ENCODE peak calls at places on chromosomes 4 and X, in eight cellular contexts. B, F, W, R, Z, X, N and O are unnamed samples.

GRCh38 chr4:6354119-6354518 is 84.5 kb downstream of the WFS1 start:
- DNase-seq in B (no peak), F (no peak), W (no peak), R (no peak), Z (no peak), X (no peak), N (no peak), O (no peak)

GRCh38 chr4:62135565-62136156 is 935.5 kb downstream of the ADGRL3 start:
- DNase-seq in B (no peak), F (no peak), W (no peak), R (no peak), Z (no peak), X (no peak), N (no peak), O (no peak)

GRCh38 chr4:173237152-173237551 is 68.5 kb downstream of the GALNT7 start:
- DNase-seq in B (no peak), F (no peak), W (no peak), R (no peak), Z (no peak), X (no peak), N (no peak), O (no peak)

GRCh38 chr4:21769404-21770147 is 179.0 kb downstream of the KCNIP4 start:
- DNase-seq in B (no peak), F (no peak), W (peak; percentile 49), R (peak; percentile 88), Z (no peak), X (peak; percentile 26), N (no peak), O (no peak)

GRCh38 chrX:40164751-40165150 is 67.0 kb upstream of the BCOR start:
- DNase-seq in B (no peak), F (no peak), W (no peak), R (no peak), Z (no peak), X (no peak), N (no peak), O (no peak)

GRCh38 chr4:76235915-76236314 is 15.6 kb upstream of the FAM47E start:
- DNase-seq in B (no peak), F (no peak), W (no peak), R (no peak), Z (no peak), X (no peak), N (no peak), O (no peak)

GRCh38 chr4:13917010-13917409 is 289.5 kb upstream of the BOD1L1 start:
- DNase-seq in B (no peak), F (no peak), W (peak; percentile 97), R (peak; percentile 78), Z (no peak), X (peak; percentile 94), N (no peak), O (no peak)

GRCh38 chr4:177441061-177441802 is 1.0 kb downstream of the AGA start:
- DNase-seq in B (no peak), F (no peak), W (peak; percentile 6), R (peak; percentile 28), Z (no peak), X (peak; percentile 43), N (peak; percentile 32), O (no peak)

GRCh38 chr4:55004831-55005230 is 120.6 kb downstream of the KDR start:
- DNase-seq in B (no peak), F (no peak), W (peak; percentile 4), R (peak; percentile 53), Z (no peak), X (peak; percentile 2), N (no peak), O (no peak)

GRCh38 chr4:93157984-93158383 is 670.6 kb upstream of the ATOH1 start:
- DNase-seq in B (no peak), F (no peak), W (no peak), R (no peak), Z (no peak), X (no peak), N (no peak), O (no peak)

GRCh38 chrX:131703646-131704045 is 159.8 kb downstream of the OR13H1 start:
- DNase-seq in B (peak; percentile 28), F (no peak), W (no peak), R (no peak), Z (no peak), X (no peak), N (no peak), O (no peak)

GRCh38 chrX:123876844-123877243 is 17.0 kb downstream of the XIAP start:
- DNase-seq in B (no peak), F (no peak), W (no peak), R (no peak), Z (no peak), X (no peak), N (no peak), O (no peak)

GRCh38 chr4:25863906-25864418 is 1.2 kb upstream of the SEL1L3 start:
- DNase-seq in B (no peak), F (no peak), W (no peak), R (no peak), Z (no peak), X (no peak), N (no peak), O (no peak)

GRCh38 chr4:165493359-165493758 is 114.6 kb downstream of the CPE start:
- DNase-seq in B (peak; percentile 43), F (no peak), W (peak; percentile 53), R (peak; percentile 82), Z (peak; percentile 67), X (peak; percentile 53), N (peak; percentile 55), O (peak; percentile 90)

GRCh38 chr4:90597927-90598326 is 470.7 kb downstream of the CCSER1 start:
- DNase-seq in B (no peak), F (no peak), W (no peak), R (no peak), Z (no peak), X (no peak), N (no peak), O (no peak)

GRCh38 chr4:1053080-1053661 is 41.7 kb downstream of the FGFRL1 start:
- DNase-seq in B (no peak), F (peak; percentile 76), W (peak; percentile 60), R (peak; percentile 48), Z (no peak), X (peak; percentile 92), N (no peak), O (no peak)

GRCh38 chr4:88725986-88726385 is 28.4 kb upstream of the NAP1L5 start:
- DNase-seq in B (no peak), F (no peak), W (peak; percentile 28), R (no peak), Z (no peak), X (no peak), N (no peak), O (no peak)

GRCh38 chrX:155218777-155219176 is 2.5 kb downstream of the VBP1 start:
- DNase-seq in B (no peak), F (no peak), W (no peak), R (no peak), Z (no peak), X (no peak), N (no peak), O (no peak)

GRCh38 chrX:7318246-7318645 is 170.3 kb upstream of the PUDP start:
- DNase-seq in B (no peak), F (no peak), W (peak; percentile 7), R (no peak), Z (no peak), X (peak; percentile 37), N (no peak), O (no peak)

GRCh38 chr4:97656034-97656720 is 487.1 kb downstream of the STPG2 start:
- DNase-seq in B (no peak), F (no peak), W (peak; percentile 84), R (peak; percentile 81), Z (no peak), X (peak; percentile 1), N (no peak), O (no peak)

GRCh38 chr4:110618091-110619000 is 4.5 kb downstream of the PITX2 start:
- DNase-seq in B (no peak), F (no peak), W (no peak), R (no peak), Z (no peak), X (no peak), N (no peak), O (no peak)

GRCh38 chr4:119149110-119149509 is 13.5 kb downstream of the MYOZ2 start:
- DNase-seq in B (no peak), F (no peak), W (peak; percentile 10), R (no peak), Z (no peak), X (no peak), N (no peak), O (no peak)

GRCh38 chr4:82748176-82748575 is 50.4 kb downstream of the SCD5 start:
- DNase-seq in B (no peak), F (no peak), W (no peak), R (no peak), Z (no peak), X (no peak), N (no peak), O (no peak)
- TF ChIP-seq CTCF in B (no peak), F (no peak), W (no peak), R (no peak), Z (no peak), X (no peak), N (no peak), O (no peak)

GRCh38 chr4:134906404-134907023 is 704.9 kb upstream of the PABPC4L start:
- DNase-seq in B (no peak), F (no peak), W (no peak), R (peak; percentile 22), Z (no peak), X (no peak), N (no peak), O (no peak)

DNA sequence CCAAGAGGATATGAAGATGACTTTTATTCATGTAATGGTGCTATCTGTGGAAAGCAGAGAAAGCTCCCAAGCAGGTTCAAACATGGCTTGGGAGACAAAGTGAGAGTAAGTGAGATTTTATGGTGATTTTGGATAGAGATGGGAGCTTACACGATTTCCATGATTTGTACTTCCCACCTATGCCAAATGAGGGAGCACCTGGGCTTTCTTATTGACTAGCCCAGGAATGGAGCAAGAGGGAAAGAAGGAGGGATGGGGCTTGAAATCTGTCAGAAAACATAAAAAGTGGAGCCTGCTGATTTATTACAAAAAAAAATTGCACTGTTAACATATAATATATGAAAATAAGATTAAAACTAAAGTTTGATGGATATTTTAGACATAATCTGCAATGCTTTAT is 703.5 kb upstream of the PABPC4L start:
- DNase-seq in B (no peak), F (no peak), W (no peak), R (no peak), Z (no peak), X (no peak), N (no peak), O (no peak)
- TF ChIP-seq CTCF in B (no peak), F (no peak), W (no peak), R (no peak), Z (no peak), X (no peak), N (no peak), O (no peak)

GRCh38 chr4:132427125-132427524 is 722.0 kb upstream of the PCDH10 start:
- DNase-seq in B (no peak), F (no peak), W (no peak), R (no peak), Z (no peak), X (no peak), N (no peak), O (no peak)
- TF ChIP-seq CTCF in B (no peak), F (no peak), W (no peak), R (no peak), Z (no peak), X (no peak), N (no peak), O (no peak)

DNA sequence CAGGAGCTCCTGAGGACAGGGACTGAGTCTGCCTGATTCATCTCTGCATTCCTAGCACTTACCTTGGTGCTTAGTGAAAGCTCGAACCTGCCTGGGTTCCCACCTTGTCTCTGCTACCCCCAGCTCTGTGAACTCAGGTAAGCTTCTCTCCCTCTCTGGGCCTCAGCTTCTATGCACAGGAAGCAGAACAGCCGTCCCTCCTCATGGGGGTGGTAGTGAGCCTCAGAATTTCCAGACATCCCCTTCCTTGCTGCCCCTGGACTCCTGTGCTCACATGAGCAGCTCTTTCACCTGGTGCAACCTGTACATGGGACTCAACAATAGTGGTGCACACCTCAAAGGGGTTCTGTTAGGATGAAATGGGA is 50.8 kb downstream of the HTRA3 start:
- DNase-seq in B (no peak), F (no peak), W (no peak), R (peak; percentile 35), Z (peak; percentile 32), X (no peak), N (no peak), O (peak; percentile 54)
- TF ChIP-seq CTCF in B (peak; percentile 11), F (no peak), W (peak; percentile 9), R (peak; percentile 58), Z (peak; percentile 17), X (peak; percentile 4), N (peak; percentile 21), O (no peak)